ENCODE peak calls at places on chromosomes 6 and 20, in six cellular contexts. W, L, R, Q, E and C are unnamed samples.

GRCh38 chr6:170584954-170585498 is 589 bp upstream of the PDCD2 start:
- DNase-seq in Q (no peak), E (no peak), L (no peak), R (no peak), W (no peak), C (no peak)

GRCh38 chr6:81937296-81937937 is 184.9 kb upstream of the TENT5A start:
- DNase-seq in R (no peak), L (no peak), Q (peak), W (no peak), E (no peak), C (no peak)

GRCh38 chr6:78150425-78150824 is 497.6 kb downstream of the MEI4 start:
- DNase-seq in R (no peak), W (no peak), Q (no peak), L (no peak), E (no peak), C (no peak)

GRCh38 chr6:100257661-100258395 is 206.9 kb downstream of the SIM1 start:
- DNase-seq in L (no peak), Q (peak), E (no peak), W (no peak), R (no peak), C (no peak)

GRCh38 chr6:161740486-161740885 is 466.6 kb upstream of the AGPAT4 start:
- DNase-seq in Q (no peak), W (no peak), R (no peak), E (no peak), L (no peak), C (no peak)

GRCh38 chr20:6142348-6142993 is 19.6 kb upstream of the FERMT1 start:
- DNase-seq in W (no peak), Q (peak), R (peak), E (peak), L (peak), C (peak)

GRCh38 chr20:18524646-18525045 is 16.9 kb downstream of the SEC23B start:
- DNase-seq in L (no peak), W (no peak), E (peak), Q (no peak), R (no peak), C (no peak)

GRCh38 chr6:133502451-133503259 is 261.5 kb downstream of the EYA4 start:
- DNase-seq in Q (no peak), W (no peak), E (no peak), R (no peak), L (no peak), C (no peak)

GRCh38 chr6:14882394-14883073 is 363.3 kb upstream of the JARID2 start:
- DNase-seq in R (no peak), E (no peak), W (no peak), L (no peak), Q (no peak), C (no peak)

GRCh38 chr20:3094848-3095629 is 10.5 kb upstream of the AVP start:
- DNase-seq in R (no peak), E (no peak), L (no peak), Q (no peak), W (no peak), C (no peak)

GRCh38 chr6:87879144-87879861 is 168.3 kb upstream of the SPACA1 start:
- DNase-seq in W (no peak), L (no peak), Q (no peak), E (no peak), R (no peak), C (no peak)

GRCh38 chr6:70379473-70380013 is 33.8 kb upstream of the FAM135A start:
- DNase-seq in E (no peak), L (no peak), R (no peak), W (no peak), Q (no peak), C (no peak)

GRCh38 chr6:82076855-82077254 is 170.7 kb downstream of the IBTK start:
- DNase-seq in Q (no peak), E (no peak), W (no peak), L (no peak), R (no peak), C (no peak)

GRCh38 chr6:169109381-169109780 is 144.3 kb downstream of the THBS2 start:
- DNase-seq in L (no peak), Q (no peak), W (no peak), E (no peak), R (no peak), C (no peak)